ENCODE peak calls at places on chromosome 9, in four cellular contexts. C, A, I and U are unnamed samples.

GRCh38 chr9:16363916-16364315 is 506.6 kb downstream of the BNC2 start:
- DNase-seq in I (no peak), A (no peak), C (no peak), U (no peak)

GRCh38 chr9:131951905-131952304 is 127.8 kb downstream of the MED27 start:
- DNase-seq in C (no peak), I (no peak), A (no peak), U (no peak)

GRCh38 chr9:84575705-84576104 is 93.8 kb upstream of the NTRK2 start:
- DNase-seq in I (no peak), C (no peak), A (no peak), U (no peak)

GRCh38 chr9:8745347-8745746 is 945.8 kb upstream of the DMAC1 start:
- DNase-seq in A (no peak), C (no peak), I (no peak), U (no peak)

GRCh38 chr9:97398999-97399758 is 12.7 kb upstream of the TDRD7 start:
- DNase-seq in A (peak), C (peak), I (peak), U (peak)

GRCh38 chr9:93003552-93004407 is 54.7 kb upstream of the SUSD3 start:
- DNase-seq in C (peak), A (peak), I (peak), U (peak)

GRCh38 chr9:105205787-105206511 is 38.5 kb upstream of the SLC44A1 start:
- DNase-seq in A (no peak), C (no peak), I (no peak), U (no peak)

GRCh38 chr9:37430841-37431597 is 8.5 kb downstream of the GRHPR start:
- DNase-seq in C (no peak), A (no peak), I (no peak), U (no peak)

GRCh38 chr9:35318741-35319140 is 156.9 kb downstream of the UNC13B start:
- DNase-seq in I (no peak), C (no peak), A (no peak), U (no peak)

GRCh38 chr9:98356326-98356725 is 100.9 kb upstream of the TBC1D2 start:
- DNase-seq in A (no peak), I (no peak), C (no peak), U (no peak)

GRCh38 chr9:34555002-34555348 is 32.2 kb upstream of the ENHO start:
- DNase-seq in A (no peak), C (no peak), I (no peak), U (no peak)

GRCh38 chr9:136624184-136624951 is 38.3 kb upstream of the EGFL7 start:
- DNase-seq in C (no peak), A (no peak), I (no peak), U (no peak)

GRCh38 chr9:26744362-26744965 is 148.1 kb downstream of the CAAP1 start:
- DNase-seq in C (peak), A (no peak), I (no peak), U (no peak)

GRCh38 chr9:113290052-113290607 is 13.0 kb downstream of the RNF183 start:
- DNase-seq in I (no peak), C (no peak), A (no peak), U (no peak)

GRCh38 chr9:115884846-115885245 is 268.7 kb upstream of the PAPPA start:
- DNase-seq in C (no peak), I (no peak), A (no peak), U (no peak)

GRCh38 chr9:137986268-137987099 is 108.9 kb downstream of the CACNA1B start:
- DNase-seq in A (no peak), C (no peak), I (no peak), U (no peak)

GRCh38 chr9:127131871-127132270 is 9.4 kb upstream of the ANGPTL2 start:
- DNase-seq in C (no peak), I (no peak), A (no peak), U (no peak)

GRCh38 chr9:120071760-120072159 is 508.2 kb downstream of the CDK5RAP2 start:
- DNase-seq in A (no peak), C (no peak), I (no peak), U (no peak)

GRCh38 chr9:123611228-123611627 is 255.2 kb downstream of the CRB2 start:
- DNase-seq in C (no peak), A (no peak), I (no peak), U (no peak)

GRCh38 chr9:98890256-98890655 is 53.5 kb upstream of the COL15A1 start:
- DNase-seq in A (no peak), C (no peak), I (no peak), U (no peak)

GRCh38 chr9:118829334-118829733 is 539.9 kb downstream of the BRINP1 start:
- DNase-seq in C (no peak), I (no peak), A (no peak), U (no peak)

GRCh38 chr9:30670805-30671562 is 1713.5 kb upstream of the ACO1 start:
- DNase-seq in A (no peak), I (no peak), C (no peak), U (no peak)

GRCh38 chr9:112761912-112762651 is 11.5 kb downstream of the SNX30 start:
- DNase-seq in C (no peak), A (no peak), I (no peak), U (no peak)

GRCh38 chr9:3027260-3027659 is 183.4 kb upstream of the PUM3 start:
- DNase-seq in A (no peak), C (no peak), I (no peak), U (no peak)

GRCh38 chr9:33329117-33329563 is 38.8 kb downstream of the NFX1 start:
- DNase-seq in I (no peak), A (no peak), C (peak), U (no peak)

GRCh38 chr9:113602126-113603119 is 138.9 kb downstream of the RGS3 start:
- DNase-seq in A (peak), C (peak), I (peak), U (peak)

GRCh38 chr9:112654282-112654681 is 63.6 kb downstream of the INIP start:
- DNase-seq in I (no peak), C (no peak), A (no peak), U (no peak)

GRCh38 chr9:4238522-4238921 is 61.3 kb downstream of the GLIS3 start:
- DNase-seq in I (no peak), C (no peak), A (no peak), U (no peak)

GRCh38 chr9:36991516-36992134 is 42.4 kb downstream of the PAX5 start:
- DNase-seq in C (no peak), A (peak), I (peak), U (peak)

GRCh38 chr9:84001621-84002020 is 21.0 kb downstream of the RMI1 start:
- DNase-seq in C (no peak), A (no peak), I (no peak), U (no peak)